ENCODE peak calls at places on chromosome 5, in seven cellular contexts. F is BE2C, D is pancreas, H is Peyer's patch, C is heart left ventricle, A is upper lobe of right lung, O is mammary epithelial cell. M is an unnamed sample.

GRCh38 chr5:90550963-90551362 is 7.6 kb upstream of the ADGRV1 start:
- DNase-seq in F (no peak), D (no peak), H (no peak), C (no peak), A (no peak), O (no peak), M (no peak)

GRCh38 chr5:170108266-170108785 is 2.6 kb downstream of the FOXI1 start:
- DNase-seq in F (no peak), D (no peak), H (no peak), C (no peak), A (no peak), O (no peak), M (peak; percentile 38)

GRCh38 chr5:56669534-56670483 is 145.5 kb upstream of the MAP3K1 start:
- DNase-seq in F (no peak), D (peak; percentile 94), H (no peak), C (peak; percentile 52), A (no peak), O (peak; percentile 19), M (no peak)

GRCh38 chr5:131795879-131796792 is 681 bp downstream of the FNIP1 start:
- DNase-seq in F (peak; percentile 61), D (peak; percentile 73), H (peak; percentile 88), C (peak; percentile 77), A (peak; percentile 88), O (peak; percentile 67), M (peak; percentile 69)

GRCh38 chr5:121144764-121145163 is 680.7 kb downstream of the PRR16 start:
- DNase-seq in F (no peak), D (no peak), H (no peak), C (no peak), A (no peak), O (peak; percentile 6), M (no peak)

GRCh38 chr5:152593388-152593787 is 188.3 kb upstream of the NMUR2 start:
- DNase-seq in F (no peak), D (no peak), H (no peak), C (no peak), A (no peak), O (no peak), M (no peak)

GRCh38 chr5:148687427-148687826 is 33.1 kb upstream of the HTR4 start:
- DNase-seq in F (peak; percentile 66), D (no peak), H (peak; percentile 43), C (no peak), A (no peak), O (peak; percentile 39), M (no peak)

GRCh38 chr5:53030828-53031425 is 41.8 kb downstream of the ITGA2 start:
- DNase-seq in F (no peak), D (no peak), H (peak; percentile 50), C (no peak), A (no peak), O (peak; percentile 52), M (no peak)

GRCh38 chr5:176545737-176546509 is 3.2 kb upstream of the CDHR2 start:
- DNase-seq in F (no peak), D (no peak), H (peak; percentile 93), C (no peak), A (no peak), O (peak; percentile 88), M (no peak)
- H3K4me1 ChIP-seq in F (peaks cover 10% of the 10 kb centered on the region), D (no peaks in the 10 kb centered on the region), H (no peaks in the 10 kb centered on the region), C (peaks cover 50% of the 10 kb centered on the region), A (peaks cover 14% of the 10 kb centered on the region), O (peaks cover 47% of the 10 kb centered on the region), M (peaks cover 14% of the 10 kb centered on the region)

GRCh38 chr5:150541397-150541675 is 33.4 kb downstream of the NDST1 start:
- DNase-seq in F (no peak), D (no peak), H (no peak), C (no peak), A (no peak), O (no peak), M (no peak)

GRCh38 chr5:150541895-150542294 is 34.0 kb downstream of the NDST1 start:
- DNase-seq in F (no peak), D (no peak), H (no peak), C (no peak), A (no peak), O (peak; percentile 91), M (no peak)

GRCh38 chr5:150545246-150545645 is 37.3 kb downstream of the NDST1 start:
- DNase-seq in F (no peak), D (no peak), H (no peak), C (no peak), A (no peak), O (no peak), M (peak; percentile 50)

GRCh38 chr5:150542933-150543445 is 35.1 kb downstream of the NDST1 start:
- DNase-seq in F (no peak), D (no peak), H (peak; percentile 92), C (no peak), A (no peak), O (no peak), M (no peak)

DNA sequence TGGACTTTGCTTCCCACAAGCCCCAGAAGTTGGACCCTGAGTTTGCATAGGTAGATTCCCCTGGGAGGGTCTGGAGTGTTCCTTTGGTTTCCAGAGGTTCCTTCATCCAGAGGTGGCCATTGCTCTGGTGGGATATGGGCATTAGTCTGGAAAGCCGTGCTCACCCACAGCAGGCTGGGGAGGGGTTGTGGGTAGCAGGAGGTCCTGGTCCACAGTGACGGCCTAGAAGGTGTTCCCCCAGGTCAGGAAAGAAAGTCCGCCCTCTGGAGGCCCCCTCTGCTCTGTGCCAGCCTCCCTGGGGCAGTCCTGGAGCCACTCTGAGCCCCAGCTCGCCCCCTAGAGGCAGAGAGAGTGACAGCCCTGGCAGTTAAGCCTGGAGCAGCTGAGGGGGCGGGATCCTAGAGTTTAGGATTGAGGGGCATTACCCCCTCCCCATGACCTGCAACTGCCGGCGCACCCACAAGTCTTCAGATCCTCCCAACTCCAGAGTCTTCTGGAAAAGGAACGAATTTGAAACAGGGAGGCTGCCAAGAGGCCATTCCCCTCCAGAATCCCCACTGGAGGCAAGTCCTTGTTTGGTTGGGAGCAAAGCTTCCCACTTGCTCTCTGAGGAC is 36.8 kb downstream of the NDST1 start:
- DNase-seq in F (peak; percentile 88), D (peak; percentile 68), H (peak; percentile 83), C (peak; percentile 78), A (peak; percentile 89), O (peak; percentile 44), M (peak; percentile 81)
- H3K36me3 ChIP-seq in F (peaks cover 36% of the 10 kb centered on the region), D (peaks cover 66% of the 10 kb centered on the region), H (no peaks in the 10 kb centered on the region), C (peaks cover 89% of the 10 kb centered on the region), A (peaks cover 71% of the 10 kb centered on the region), O (peaks cover 20% of the 10 kb centered on the region), M (peaks cover 49% of the 10 kb centered on the region)

DNA sequence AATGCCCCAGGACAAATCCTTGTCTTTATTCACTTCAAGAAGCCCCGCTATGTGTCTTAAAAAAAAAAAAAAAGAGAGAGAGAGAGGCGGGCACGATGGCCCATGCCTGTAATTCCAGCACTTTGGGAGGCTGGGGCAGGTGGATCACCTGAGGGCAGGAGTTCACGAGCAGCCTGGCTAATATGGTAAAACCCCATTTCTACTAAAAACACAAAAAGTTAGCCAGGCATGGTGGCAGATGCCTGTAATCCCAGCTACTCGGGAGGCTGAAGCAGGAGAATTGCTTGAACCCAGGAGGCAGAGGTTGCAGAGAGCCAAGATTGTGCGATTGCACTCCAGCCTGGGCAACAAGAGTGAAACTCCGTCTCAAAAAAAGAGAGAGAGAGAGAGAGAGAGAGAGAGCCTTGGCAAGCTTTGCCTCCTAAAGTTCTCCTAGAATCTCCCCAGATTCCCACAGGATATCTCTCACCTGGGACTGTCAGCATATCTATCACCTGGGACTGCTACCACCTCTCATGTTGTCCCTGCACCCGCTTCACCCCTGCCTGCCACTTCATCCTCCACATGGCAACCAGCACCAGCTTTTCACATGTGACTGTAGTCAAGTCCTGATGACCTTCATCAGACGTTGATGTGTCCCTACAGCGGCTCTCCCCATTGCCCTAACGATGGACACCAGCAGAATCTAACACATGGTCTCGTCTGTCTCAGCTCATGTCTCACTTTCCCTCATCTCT is 5.8 kb downstream of the ITK start:
- DNase-seq in F (no peak), D (no peak), H (no peak), C (no peak), A (no peak), O (no peak), M (no peak)
- H3K4me1 ChIP-seq in F (no peaks in the 10 kb centered on the region), D (no peaks in the 10 kb centered on the region), H (no peaks in the 10 kb centered on the region), C (no peaks in the 10 kb centered on the region), A (no peaks in the 10 kb centered on the region), O (no peaks in the 10 kb centered on the region), M (no peaks in the 10 kb centered on the region)

GRCh38 chr5:150386024-150386855 is 26.5 kb downstream of the CD74 start:
- DNase-seq in F (no peak), D (no peak), H (no peak), C (no peak), A (no peak), O (peak; percentile 33), M (no peak)

GRCh38 chr5:150389759-150390256 is 22.9 kb downstream of the CD74 start:
- DNase-seq in F (no peak), D (no peak), H (no peak), C (no peak), A (no peak), O (no peak), M (no peak)

DNA sequence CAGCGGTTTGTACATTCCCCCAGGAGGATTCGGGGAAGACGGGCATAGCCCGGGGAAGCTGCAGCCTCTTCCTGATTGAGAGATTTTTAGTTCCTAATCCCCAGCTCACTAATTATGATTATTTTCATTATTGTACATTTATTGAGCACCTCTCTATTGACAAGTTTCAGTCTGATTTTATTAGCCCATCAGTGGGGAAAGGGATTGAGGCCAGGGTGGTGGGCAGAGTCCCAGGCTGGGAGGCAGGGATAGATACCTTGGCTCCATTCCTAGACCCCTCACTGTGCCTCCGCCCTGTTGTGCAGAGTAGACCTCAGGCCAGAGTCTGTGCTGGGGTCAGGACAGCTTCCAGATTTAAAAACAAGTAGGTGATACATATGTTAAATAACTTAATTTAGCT is 27.2 kb downstream of the TCOF1 start:
- DNase-seq in F (no peak), D (no peak), H (no peak), C (no peak), A (no peak), O (no peak), M (no peak)
- H3K36me3 ChIP-seq in F (peaks cover 81% of the 10 kb centered on the region), D (peaks cover 79% of the 10 kb centered on the region), H (no peaks in the 10 kb centered on the region), C (peaks cover 98% of the 10 kb centered on the region), A (peaks cover 96% of the 10 kb centered on the region), O (peaks cover 43% of the 10 kb centered on the region), M (peaks cover 36% of the 10 kb centered on the region)

GRCh38 chr5:140243855-140244254 is 59.0 kb downstream of the PFDN1 start:
- DNase-seq in F (no peak), D (peak; percentile 55), H (no peak), C (no peak), A (no peak), O (no peak), M (no peak)

GRCh38 chr5:140244525-140245025 is 58.3 kb downstream of the PFDN1 start:
- DNase-seq in F (peak; percentile 95), D (peak; percentile 86), H (peak; percentile 91), C (peak; percentile 91), A (peak; percentile 94), O (peak; percentile 73), M (peak; percentile 92)

GRCh38 chr5:140246378-140247122 is 56.4 kb downstream of the PFDN1 start:
- DNase-seq in F (peak; percentile 71), D (no peak), H (no peak), C (peak; percentile 62), A (no peak), O (peak; percentile 36), M (no peak)

GRCh38 chr5:140245354-140245753 is 57.5 kb downstream of the PFDN1 start:
- DNase-seq in F (no peak), D (no peak), H (no peak), C (no peak), A (no peak), O (no peak), M (no peak)

GRCh38 chr5:140245926-140246325 is 57.0 kb downstream of the PFDN1 start:
- DNase-seq in F (no peak), D (no peak), H (no peak), C (no peak), A (no peak), O (no peak), M (no peak)
- H3K4me1 ChIP-seq in F (peaks cover 9% of the 10 kb centered on the region), D (peaks cover 29% of the 10 kb centered on the region), H (peaks cover 12% of the 10 kb centered on the region), C (peaks cover 88% of the 10 kb centered on the region), A (peaks cover 54% of the 10 kb centered on the region), O (peaks cover 40% of the 10 kb centered on the region), M (peaks cover 42% of the 10 kb centered on the region)